ENCODE peak calls at places on chromosomes 2 and 18, in four cellular contexts. One of them, this sample, is unnamed.

GRCh38 chr2:201697899-201698298 is 545 bp downstream of the MPP4 start:
- DNase-seq in ovary: no peak
- DNase-seq in uterus: no peak
- DNase-seq in mucosa of descending colon: no peak
- DNase-seq in this sample: no peak

GRCh38 chr2:149055751-149056150 is 17.3 kb downstream of the LYPD6B start:
- DNase-seq in uterus: no peak
- DNase-seq in mucosa of descending colon: no peak
- DNase-seq in ovary: no peak
- DNase-seq in this sample: no peak

GRCh38 chr2:134231965-134232340 is 21.9 kb upstream of the MGAT5 start:
- DNase-seq in mucosa of descending colon: no peak
- DNase-seq in ovary: no peak
- DNase-seq in uterus: no peak
- DNase-seq in this sample: no peak

GRCh38 chr2:149731112-149731511 is 143.5 kb upstream of the MMADHC start:
- DNase-seq in ovary: no peak
- DNase-seq in mucosa of descending colon: no peak
- DNase-seq in uterus: no peak
- DNase-seq in this sample: no peak

GRCh38 chr2:109028738-109029443 is 39.9 kb upstream of the EDAR start:
- DNase-seq in ovary: no peak
- DNase-seq in uterus: no peak
- DNase-seq in mucosa of descending colon: no peak
- DNase-seq in this sample: no peak

GRCh38 chr2:197286805-197287595 is 23.6 kb downstream of the ANKRD44 start:
- DNase-seq in ovary: peak; percentile 47
- DNase-seq in uterus: peak; percentile 86
- DNase-seq in mucosa of descending colon: no peak
- DNase-seq in this sample: no peak

GRCh38 chr2:76491503-76491902 is 780.8 kb upstream of the GCFC2 start:
- DNase-seq in ovary: no peak
- DNase-seq in uterus: no peak
- DNase-seq in mucosa of descending colon: no peak
- DNase-seq in this sample: no peak

GRCh38 chr2:43018179-43019024 is 208.0 kb downstream of the ZFP36L2 start:
- DNase-seq in mucosa of descending colon: peak; percentile 83
- DNase-seq in uterus: peak; percentile 98
- DNase-seq in ovary: peak; percentile 94
- DNase-seq in this sample: peak; percentile 71

GRCh38 chr2:39865751-39866150 is 86.7 kb upstream of the THUMPD2 start:
- DNase-seq in mucosa of descending colon: no peak
- DNase-seq in uterus: no peak
- DNase-seq in ovary: no peak
- DNase-seq in this sample: no peak

GRCh38 chr2:39144411-39144810 is 23.6 kb upstream of the SOS1 start:
- DNase-seq in mucosa of descending colon: no peak
- DNase-seq in ovary: no peak
- DNase-seq in uterus: no peak
- DNase-seq in this sample: no peak

GRCh38 chr2:80001704-80002103 is 302.8 kb downstream of the LRRTM1 start:
- DNase-seq in ovary: no peak
- DNase-seq in mucosa of descending colon: no peak
- DNase-seq in uterus: no peak
- DNase-seq in this sample: no peak

GRCh38 chr2:31606511-31606910 is 25.8 kb upstream of the SRD5A2 start:
- DNase-seq in uterus: no peak
- DNase-seq in mucosa of descending colon: no peak
- DNase-seq in ovary: no peak
- DNase-seq in this sample: no peak

GRCh38 chr2:215277942-215278341 is 33.9 kb upstream of the ATIC start:
- DNase-seq in uterus: no peak
- DNase-seq in mucosa of descending colon: no peak
- DNase-seq in ovary: no peak
- DNase-seq in this sample: no peak

GRCh38 chr2:190361572-190361971 is 18.2 kb downstream of the INPP1 start:
- DNase-seq in mucosa of descending colon: no peak
- DNase-seq in uterus: no peak
- DNase-seq in ovary: no peak
- DNase-seq in this sample: no peak

GRCh38 chr2:55232863-55233657 is 572 bp downstream of the RPS27A start:
- DNase-seq in uterus: peak; percentile 48
- DNase-seq in mucosa of descending colon: peak; percentile 70
- DNase-seq in ovary: peak; percentile 68
- DNase-seq in this sample: peak; percentile 61

GRCh38 chr2:187055463-187055862 is 206.5 kb upstream of the ZSWIM2 start:
- DNase-seq in mucosa of descending colon: no peak
- DNase-seq in uterus: no peak
- DNase-seq in ovary: no peak
- DNase-seq in this sample: no peak

GRCh38 chr18:74715306-74715705 is 117.6 kb downstream of the ZNF407 start:
- DNase-seq in mucosa of descending colon: no peak
- DNase-seq in uterus: no peak
- DNase-seq in ovary: no peak
- DNase-seq in this sample: no peak

GRCh38 chr2:27627963-27628766 is 647 bp downstream of the CCDC121 start:
- DNase-seq in mucosa of descending colon: no peak
- DNase-seq in uterus: no peak
- DNase-seq in ovary: no peak
- DNase-seq in this sample: peak; percentile 62

GRCh38 chr2:34307636-34308035 is 708.5 kb upstream of the FAM98A start:
- DNase-seq in mucosa of descending colon: no peak
- DNase-seq in ovary: no peak
- DNase-seq in uterus: no peak
- DNase-seq in this sample: no peak

GRCh38 chr2:99810241-99810640 is 320.4 kb upstream of the REV1 start:
- DNase-seq in mucosa of descending colon: no peak
- DNase-seq in ovary: no peak
- DNase-seq in uterus: no peak
- DNase-seq in this sample: no peak

GRCh38 chr18:22559414-22560282 is 141.9 kb upstream of the CTAGE1 start:
- DNase-seq in uterus: peak; percentile 78
- DNase-seq in ovary: peak; percentile 82
- DNase-seq in mucosa of descending colon: peak; percentile 61
- DNase-seq in this sample: peak; percentile 54

GRCh38 chr2:39728941-39729351 is 50.1 kb downstream of the THUMPD2 start:
- DNase-seq in ovary: peak; percentile 22
- DNase-seq in uterus: no peak
- DNase-seq in mucosa of descending colon: no peak
- DNase-seq in this sample: no peak

GRCh38 chr2:177193240-177193639 is 19.4 kb upstream of the HNRNPA3 start:
- DNase-seq in ovary: no peak
- DNase-seq in mucosa of descending colon: no peak
- DNase-seq in uterus: no peak
- DNase-seq in this sample: no peak

GRCh38 chr2:64350996-64351395 is 103.0 kb upstream of the LGALSL start:
- DNase-seq in uterus: no peak
- DNase-seq in mucosa of descending colon: no peak
- DNase-seq in ovary: no peak
- DNase-seq in this sample: no peak

GRCh38 chr18:2723207-2723606 is 67.7 kb downstream of the SMCHD1 start:
- DNase-seq in ovary: no peak
- DNase-seq in uterus: no peak
- DNase-seq in mucosa of descending colon: no peak
- DNase-seq in this sample: no peak

GRCh38 chr2:12361506-12361905 is 355.2 kb upstream of the TRIB2 start:
- DNase-seq in ovary: no peak
- DNase-seq in mucosa of descending colon: no peak
- DNase-seq in uterus: no peak
- DNase-seq in this sample: no peak

GRCh38 chr2:47525167-47525566 is 122.2 kb downstream of the MSH2 start:
- DNase-seq in mucosa of descending colon: no peak
- DNase-seq in uterus: no peak
- DNase-seq in ovary: no peak
- DNase-seq in this sample: no peak

GRCh38 chr2:98367721-98368120 is 21.5 kb downstream of the CNGA3 start:
- DNase-seq in ovary: no peak
- DNase-seq in uterus: no peak
- DNase-seq in mucosa of descending colon: no peak
- DNase-seq in this sample: no peak

DNA sequence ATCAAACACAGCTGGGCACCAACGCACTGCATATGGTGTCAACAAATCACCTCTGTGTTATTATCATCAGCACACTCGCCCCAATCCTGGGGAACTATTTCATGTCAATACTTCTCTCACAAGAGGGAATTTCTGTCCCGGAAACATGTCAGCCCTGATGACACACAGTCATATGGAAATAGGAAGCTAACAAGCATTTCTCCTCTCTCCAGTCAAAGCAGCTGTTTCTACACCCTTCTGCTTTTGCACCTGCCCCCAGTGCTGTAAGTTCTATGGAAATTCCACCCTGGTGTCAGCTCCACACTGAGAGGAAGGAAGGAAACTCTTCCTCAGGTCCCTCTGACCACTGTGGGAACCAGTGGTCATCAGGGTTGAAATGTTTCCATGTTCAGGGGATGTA is 447.6 kb upstream of the ID2 start:
- DNase-seq in mucosa of descending colon: no peak
- DNase-seq in ovary: no peak
- DNase-seq in uterus: no peak
- DNase-seq in this sample: no peak
- H3K4me3 ChIP-seq in mucosa of descending colon: no peak overlapping the region
- H3K4me3 ChIP-seq in ovary: no peak overlapping the region
- H3K4me3 ChIP-seq in uterus: no peak overlapping the region
- H3K4me3 ChIP-seq in this sample: no peak overlapping the region

GRCh38 chr2:176163655-176164021 is 6.5 kb downstream of the HOXD3 start:
- DNase-seq in mucosa of descending colon: no peak
- DNase-seq in ovary: no peak
- DNase-seq in uterus: no peak
- DNase-seq in this sample: no peak
- H3K9me3 ChIP-seq in mucosa of descending colon: no peaks in the 10 kb centered on the region
- H3K9me3 ChIP-seq in ovary: no peaks in the 10 kb centered on the region
- H3K9me3 ChIP-seq in uterus: no peaks in the 10 kb centered on the region
- H3K9me3 ChIP-seq in this sample: no peaks in the 10 kb centered on the region

GRCh38 chr2:222290691-222291484 is 7.9 kb downstream of the PAX3 start:
- DNase-seq in mucosa of descending colon: no peak
- DNase-seq in ovary: no peak
- DNase-seq in uterus: no peak
- DNase-seq in this sample: peak; percentile 55
- H3K4me3 ChIP-seq in mucosa of descending colon: no peak overlapping the region
- H3K4me3 ChIP-seq in ovary: no peak overlapping the region
- H3K4me3 ChIP-seq in uterus: no peak overlapping the region
- H3K4me3 ChIP-seq in this sample: no peak overlapping the region

DNA sequence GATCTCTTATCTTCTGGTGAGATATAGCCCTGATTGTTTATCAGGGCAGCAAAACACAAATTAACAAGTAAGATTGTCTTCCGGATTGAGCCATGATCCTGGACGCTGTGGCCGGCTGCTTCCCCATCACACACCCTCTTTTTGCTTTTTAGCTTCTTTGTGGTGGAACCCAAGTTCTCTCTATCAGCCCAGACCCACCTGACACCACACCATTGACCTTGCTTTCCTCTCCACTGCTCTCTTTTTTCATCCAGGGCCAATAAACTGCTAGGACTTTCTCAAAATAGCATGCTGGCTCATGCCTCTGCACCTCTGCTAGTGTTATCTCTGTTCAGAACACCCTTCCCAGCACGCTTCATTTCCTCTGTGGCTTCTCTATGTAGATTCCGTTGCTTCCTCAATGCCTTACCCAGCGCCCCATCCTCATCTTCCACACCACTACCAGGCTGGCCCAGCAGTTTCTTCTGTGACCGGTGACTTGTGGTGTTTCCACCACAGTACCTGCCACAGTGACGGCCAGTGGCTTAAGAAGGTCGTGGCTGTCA is 111.7 kb upstream of the CNTNAP5 start:
- DNase-seq in uterus: no peak
- DNase-seq in ovary: no peak
- DNase-seq in mucosa of descending colon: no peak
- DNase-seq in this sample: no peak
- H3K9me3 ChIP-seq in uterus: no peaks in the 10 kb centered on the region
- H3K9me3 ChIP-seq in ovary: no peaks in the 10 kb centered on the region
- H3K9me3 ChIP-seq in mucosa of descending colon: peaks cover 6% of the 10 kb centered on the region
- H3K9me3 ChIP-seq in this sample: no peaks in the 10 kb centered on the region

GRCh38 chr2:209189893-209190292 is 234.0 kb upstream of the MAP2 start:
- DNase-seq in uterus: no peak
- DNase-seq in mucosa of descending colon: no peak
- DNase-seq in ovary: no peak
- DNase-seq in this sample: no peak
- H3K4me3 ChIP-seq in uterus: no peak overlapping the region
- H3K4me3 ChIP-seq in mucosa of descending colon: no peak overlapping the region
- H3K4me3 ChIP-seq in ovary: no peak overlapping the region
- H3K4me3 ChIP-seq in this sample: no peak overlapping the region

DNA sequence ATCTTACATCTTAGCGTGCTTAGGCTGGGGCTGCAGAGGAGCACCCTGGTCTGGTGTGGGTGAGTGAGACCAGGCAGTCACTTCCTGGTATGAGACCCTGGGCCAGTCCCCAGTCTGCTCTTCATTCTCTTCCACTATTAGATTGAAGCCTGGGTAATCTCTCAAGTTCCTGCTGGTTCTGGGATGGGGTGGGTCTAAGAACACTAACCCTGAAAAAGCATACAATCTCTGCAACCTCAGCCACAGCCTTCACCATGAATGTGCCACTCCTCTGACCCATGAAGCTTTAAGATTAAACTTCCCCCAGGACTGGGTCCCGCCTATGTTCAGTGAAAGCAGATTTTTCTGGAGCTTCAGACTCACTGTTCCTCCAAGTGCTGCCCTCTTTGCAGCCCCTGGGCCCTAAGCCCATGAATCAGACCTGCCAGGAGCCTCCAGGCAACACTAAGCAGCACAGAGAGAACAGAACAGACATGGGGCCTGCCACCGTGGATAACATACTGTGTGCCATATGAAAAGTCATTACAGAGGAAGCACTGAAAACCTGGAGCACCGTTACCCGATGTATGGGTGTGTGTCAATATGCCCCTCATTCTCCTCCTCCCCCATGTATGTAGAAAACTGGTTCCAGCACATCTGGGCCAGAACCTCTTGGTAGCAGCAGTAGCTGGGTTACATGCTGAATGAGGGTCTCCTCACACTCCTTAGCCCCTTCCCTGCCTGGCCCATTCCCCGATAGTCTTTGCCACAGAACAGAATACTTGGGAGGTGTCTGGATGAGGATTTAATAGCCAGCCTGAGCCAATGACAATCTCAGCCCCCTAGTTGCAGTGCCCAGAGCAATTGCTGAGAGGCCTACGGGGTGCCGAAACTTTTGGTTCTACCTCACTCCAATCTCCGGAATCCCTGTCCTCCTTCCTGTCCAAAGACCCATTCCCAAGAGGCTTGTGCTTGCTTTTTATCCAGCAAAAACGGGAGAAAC is 2.7 kb upstream of the SIX2 start:
- DNase-seq in ovary: no peak
- DNase-seq in mucosa of descending colon: no peak
- DNase-seq in uterus: no peak
- DNase-seq in this sample: no peak
- H3K9me3 ChIP-seq in ovary: no peaks in the 10 kb centered on the region
- H3K9me3 ChIP-seq in mucosa of descending colon: no peaks in the 10 kb centered on the region
- H3K9me3 ChIP-seq in uterus: no peaks in the 10 kb centered on the region
- H3K9me3 ChIP-seq in this sample: no peaks in the 10 kb centered on the region

GRCh38 chr2:230982126-230982525 is 13.8 kb upstream of the SPATA3 start:
- DNase-seq in ovary: no peak
- DNase-seq in uterus: no peak
- DNase-seq in mucosa of descending colon: no peak
- DNase-seq in this sample: no peak
- H3K4me3 ChIP-seq in ovary: no peak overlapping the region
- H3K4me3 ChIP-seq in uterus: no peak overlapping the region
- H3K4me3 ChIP-seq in mucosa of descending colon: no peak overlapping the region
- H3K4me3 ChIP-seq in this sample: no peak overlapping the region